ENCODE peak calls at places on chromosome 18, in five cellular contexts. One of them, this sample, is unnamed.

GRCh38 chr18:34659579-34660517 is 50.2 kb upstream of the DTNA start:
- DNase-seq in mesenchymal stem cell: peak
- DNase-seq in H1: no peak
- DNase-seq in neuronal stem cell: peak
- DNase-seq in trophoblast cell: peak
- DNase-seq in this sample: peak

GRCh38 chr18:1455605-1456004 is 550.9 kb downstream of the ADCYAP1 start:
- DNase-seq in mesenchymal stem cell: no peak
- DNase-seq in trophoblast cell: no peak
- DNase-seq in H1: no peak
- DNase-seq in neuronal stem cell: no peak
- DNase-seq in this sample: no peak

GRCh38 chr18:35378206-35378795 is 1.2 kb upstream of the ZNF396 start:
- DNase-seq in neuronal stem cell: no peak
- DNase-seq in mesenchymal stem cell: peak
- DNase-seq in trophoblast cell: peak
- DNase-seq in H1: no peak
- DNase-seq in this sample: no peak

GRCh38 chr18:4636957-4637356 is 181.8 kb upstream of the DLGAP1 start:
- DNase-seq in neuronal stem cell: no peak
- DNase-seq in H1: no peak
- DNase-seq in trophoblast cell: no peak
- DNase-seq in mesenchymal stem cell: no peak
- DNase-seq in this sample: no peak

GRCh38 chr18:79863161-79863945 is 65.6 kb downstream of the KCNG2 start:
- DNase-seq in H1: peak
- DNase-seq in trophoblast cell: no peak
- DNase-seq in neuronal stem cell: no peak
- DNase-seq in mesenchymal stem cell: no peak
- DNase-seq in this sample: peak

GRCh38 chr18:48929951-48930713 is 20.6 kb downstream of the SMAD7 start:
- DNase-seq in neuronal stem cell: no peak
- DNase-seq in mesenchymal stem cell: peak
- DNase-seq in H1: no peak
- DNase-seq in trophoblast cell: no peak
- DNase-seq in this sample: no peak

GRCh38 chr18:73923866-73924265 is 223.8 kb downstream of the FBXO15 start:
- DNase-seq in H1: no peak
- DNase-seq in trophoblast cell: no peak
- DNase-seq in neuronal stem cell: no peak
- DNase-seq in mesenchymal stem cell: no peak
- DNase-seq in this sample: no peak

GRCh38 chr18:24398515-24398914 is 891 bp upstream of the OSBPL1A start:
- DNase-seq in neuronal stem cell: no peak
- DNase-seq in mesenchymal stem cell: peak
- DNase-seq in H1: no peak
- DNase-seq in trophoblast cell: peak
- DNase-seq in this sample: peak

GRCh38 chr18:5628512-5629255 is 84.9 kb upstream of the EPB41L3 start:
- DNase-seq in trophoblast cell: peak
- DNase-seq in H1: peak
- DNase-seq in neuronal stem cell: peak
- DNase-seq in mesenchymal stem cell: peak
- DNase-seq in this sample: no peak

GRCh38 chr18:53148056-53148574 is 808.1 kb downstream of the DCC start:
- DNase-seq in H1: no peak
- DNase-seq in neuronal stem cell: no peak
- DNase-seq in mesenchymal stem cell: no peak
- DNase-seq in trophoblast cell: no peak
- DNase-seq in this sample: no peak

GRCh38 chr18:8800445-8800844 is 95.1 kb downstream of the MTCL1 start:
- DNase-seq in H1: no peak
- DNase-seq in mesenchymal stem cell: peak
- DNase-seq in neuronal stem cell: no peak
- DNase-seq in trophoblast cell: peak
- DNase-seq in this sample: peak

GRCh38 chr18:37322497-37323035 is 243.0 kb downstream of the CELF4 start:
- DNase-seq in mesenchymal stem cell: peak
- DNase-seq in trophoblast cell: peak
- DNase-seq in neuronal stem cell: peak
- DNase-seq in H1: peak
- DNase-seq in this sample: peak

GRCh38 chr18:49011291-49011746 is 60.6 kb upstream of the SMAD7 start:
- DNase-seq in trophoblast cell: peak
- DNase-seq in neuronal stem cell: no peak
- DNase-seq in mesenchymal stem cell: no peak
- DNase-seq in H1: no peak
- DNase-seq in this sample: peak

GRCh38 chr18:57087985-57088384 is 58.9 kb upstream of the BOD1L2 start:
- DNase-seq in H1: no peak
- DNase-seq in trophoblast cell: peak
- DNase-seq in mesenchymal stem cell: no peak
- DNase-seq in neuronal stem cell: no peak
- DNase-seq in this sample: no peak

GRCh38 chr18:59180150-59180845 is 39.7 kb upstream of the GRP start:
- DNase-seq in mesenchymal stem cell: no peak
- DNase-seq in neuronal stem cell: no peak
- DNase-seq in H1: no peak
- DNase-seq in trophoblast cell: no peak
- DNase-seq in this sample: no peak

GRCh38 chr18:9741821-9742541 is 33.9 kb downstream of the RAB31 start:
- DNase-seq in neuronal stem cell: no peak
- DNase-seq in H1: no peak
- DNase-seq in trophoblast cell: no peak
- DNase-seq in mesenchymal stem cell: peak
- DNase-seq in this sample: peak

GRCh38 chr18:48137354-48138208 is 207.1 kb upstream of the SMAD2 start:
- DNase-seq in neuronal stem cell: no peak
- DNase-seq in mesenchymal stem cell: no peak
- DNase-seq in trophoblast cell: no peak
- DNase-seq in H1: no peak
- DNase-seq in this sample: no peak

GRCh38 chr18:68441241-68441640 is 273.7 kb downstream of the TMX3 start:
- DNase-seq in mesenchymal stem cell: no peak
- DNase-seq in H1: no peak
- DNase-seq in trophoblast cell: no peak
- DNase-seq in neuronal stem cell: no peak
- DNase-seq in this sample: no peak
- H3K23ac ChIP-seq in mesenchymal stem cell: no peak
- H3K23ac ChIP-seq in H1: no peak
- H3K23ac ChIP-seq in trophoblast cell: no peak
- H3K23ac ChIP-seq in neuronal stem cell: no peak
- H3K23ac ChIP-seq in this sample: no peak

GRCh38 chr18:63725682-63726480 is 23.1 kb downstream of the SERPINB11 start:
- DNase-seq in neuronal stem cell: no peak
- DNase-seq in trophoblast cell: no peak
- DNase-seq in H1: no peak
- DNase-seq in mesenchymal stem cell: no peak
- DNase-seq in this sample: no peak

GRCh38 chr18:63731215-63731614 is 28.5 kb downstream of the SERPINB11 start:
- DNase-seq in mesenchymal stem cell: no peak
- DNase-seq in H1: no peak
- DNase-seq in trophoblast cell: no peak
- DNase-seq in neuronal stem cell: no peak
- DNase-seq in this sample: no peak

DNA sequence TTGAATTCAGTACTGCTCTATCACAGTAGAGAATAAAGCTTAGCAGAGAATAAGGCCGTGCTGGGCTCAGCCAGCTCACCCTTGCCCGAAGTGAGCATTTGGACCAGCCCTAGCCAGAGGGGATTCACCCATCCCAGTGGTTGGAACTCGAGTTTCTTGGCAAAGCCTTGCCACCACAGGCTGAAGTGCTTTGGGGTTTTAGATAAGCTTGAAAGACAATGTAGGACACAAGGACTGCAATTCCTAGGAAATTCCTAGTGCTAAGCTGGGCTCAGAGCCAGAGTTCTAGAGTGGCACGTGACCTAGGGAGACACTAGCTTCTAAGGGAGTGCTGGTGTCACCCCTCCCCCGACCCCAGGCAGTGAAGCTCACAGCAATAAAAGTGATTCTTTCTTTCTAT is 28.0 kb downstream of the SERPINB11 start:
- DNase-seq in trophoblast cell: no peak
- DNase-seq in mesenchymal stem cell: no peak
- DNase-seq in neuronal stem cell: no peak
- DNase-seq in H1: no peak
- DNase-seq in this sample: no peak
- H2BK12ac ChIP-seq in trophoblast cell: no peak
- H2BK12ac ChIP-seq in mesenchymal stem cell: no peak
- H2BK12ac ChIP-seq in neuronal stem cell: no peak
- H2BK12ac ChIP-seq in H1: no peak
- H2BK12ac ChIP-seq in this sample: no peak

GRCh38 chr18:45837283-45838070 is 12.0 kb downstream of the SIGLEC15 start:
- DNase-seq in mesenchymal stem cell: peak
- DNase-seq in trophoblast cell: peak
- DNase-seq in neuronal stem cell: peak
- DNase-seq in H1: peak
- DNase-seq in this sample: peak

GRCh38 chr18:45830917-45831316 is 5.4 kb downstream of the SIGLEC15 start:
- DNase-seq in mesenchymal stem cell: no peak
- DNase-seq in neuronal stem cell: no peak
- DNase-seq in H1: no peak
- DNase-seq in trophoblast cell: no peak
- DNase-seq in this sample: no peak

GRCh38 chr18:45835057-45835634 is 9.7 kb downstream of the SIGLEC15 start:
- DNase-seq in H1: no peak
- DNase-seq in neuronal stem cell: no peak
- DNase-seq in mesenchymal stem cell: no peak
- DNase-seq in trophoblast cell: no peak
- DNase-seq in this sample: no peak

GRCh38 chr18:45836242-45837215 is 11.1 kb downstream of the SIGLEC15 start:
- DNase-seq in H1: peak
- DNase-seq in neuronal stem cell: no peak
- DNase-seq in trophoblast cell: no peak
- DNase-seq in mesenchymal stem cell: peak
- DNase-seq in this sample: no peak

DNA sequence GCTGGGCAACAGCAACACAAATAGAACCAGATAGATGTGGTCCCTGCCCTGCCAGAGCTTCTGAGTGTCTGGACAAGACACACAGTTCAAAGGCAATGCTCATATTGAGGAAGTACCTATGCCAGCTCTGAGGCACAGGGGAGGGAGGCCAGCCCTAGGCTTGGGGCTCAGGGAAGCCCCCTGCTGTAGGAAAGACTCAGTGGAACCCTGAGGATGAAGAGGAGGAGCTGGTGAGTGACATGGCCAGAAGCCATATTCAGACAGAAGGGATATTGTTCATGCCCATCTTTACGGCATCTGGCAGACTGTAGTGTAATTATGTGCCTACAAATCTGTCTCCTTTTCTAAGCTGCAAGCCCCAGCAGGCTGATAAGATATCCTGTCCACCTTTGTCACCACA is 8.8 kb downstream of the SIGLEC15 start:
- DNase-seq in mesenchymal stem cell: no peak
- DNase-seq in trophoblast cell: no peak
- DNase-seq in neuronal stem cell: no peak
- DNase-seq in H1: no peak
- DNase-seq in this sample: no peak
- H3K23ac ChIP-seq in mesenchymal stem cell: no peak
- H3K23ac ChIP-seq in trophoblast cell: no peak
- H3K23ac ChIP-seq in neuronal stem cell: no peak
- H3K23ac ChIP-seq in H1: no peak
- H3K23ac ChIP-seq in this sample: no peak

GRCh38 chr18:61817086-61817485 is 75.7 kb downstream of the RNF152 start:
- DNase-seq in mesenchymal stem cell: peak
- DNase-seq in neuronal stem cell: no peak
- DNase-seq in trophoblast cell: peak
- DNase-seq in H1: no peak
- DNase-seq in this sample: no peak

GRCh38 chr18:61823595-61823994 is 69.2 kb downstream of the RNF152 start:
- DNase-seq in neuronal stem cell: no peak
- DNase-seq in trophoblast cell: no peak
- DNase-seq in mesenchymal stem cell: no peak
- DNase-seq in H1: no peak
- DNase-seq in this sample: no peak

GRCh38 chr18:61821748-61822147 is 71.1 kb downstream of the RNF152 start:
- DNase-seq in trophoblast cell: no peak
- DNase-seq in neuronal stem cell: no peak
- DNase-seq in mesenchymal stem cell: no peak
- DNase-seq in H1: no peak
- DNase-seq in this sample: no peak

GRCh38 chr18:61822879-61823278 is 69.9 kb downstream of the RNF152 start:
- DNase-seq in neuronal stem cell: no peak
- DNase-seq in mesenchymal stem cell: no peak
- DNase-seq in H1: no peak
- DNase-seq in trophoblast cell: no peak
- DNase-seq in this sample: no peak

GRCh38 chr18:61820842-61821241 is 72.0 kb downstream of the RNF152 start:
- DNase-seq in mesenchymal stem cell: peak
- DNase-seq in trophoblast cell: no peak
- DNase-seq in neuronal stem cell: no peak
- DNase-seq in H1: no peak
- DNase-seq in this sample: no peak
- H2BK12ac ChIP-seq in mesenchymal stem cell: no peak
- H2BK12ac ChIP-seq in trophoblast cell: no peak
- H2BK12ac ChIP-seq in neuronal stem cell: no peak
- H2BK12ac ChIP-seq in H1: no peak
- H2BK12ac ChIP-seq in this sample: no peak

GRCh38 chr18:6881034-6881800 is 151.7 kb downstream of the ARHGAP28 start:
- DNase-seq in H1: no peak
- DNase-seq in mesenchymal stem cell: no peak
- DNase-seq in trophoblast cell: no peak
- DNase-seq in neuronal stem cell: no peak
- DNase-seq in this sample: no peak
- H3K23ac ChIP-seq in H1: no peak
- H3K23ac ChIP-seq in mesenchymal stem cell: no peak
- H3K23ac ChIP-seq in trophoblast cell: no peak
- H3K23ac ChIP-seq in neuronal stem cell: no peak
- H3K23ac ChIP-seq in this sample: no peak

This sample was measured in H9.